ENCODE peak calls at places on chromosomes 16 and 17, in seven cellular contexts. O is MM.1S, R is endodermal cell, F is sigmoid colon, H is H1, X is AG04450, J is SK-N-SH. D is an unnamed sample.

GRCh38 chr17:80468781-80469533 is 7.5 kb downstream of the NPTX1 start:
- DNase-seq in H (no peak), R (no peak), X (no peak), F (no peak), J (peak; percentile 78), O (no peak), D (no peak)

GRCh38 chr16:69095179-69095578 is 10.3 kb upstream of the HAS3 start:
- DNase-seq in F (no peak), X (no peak), H (no peak), R (no peak), J (no peak), O (no peak), D (no peak)

GRCh38 chr17:8372422-8372821 is 4.1 kb downstream of the KRABD2 start:
- DNase-seq in H (no peak), F (no peak), X (no peak), O (peak; percentile 87), R (no peak), J (no peak), D (no peak)

GRCh38 chr17:74763565-74764387 is 12.4 kb downstream of the NAT9 start:
- DNase-seq in H (no peak), R (no peak), J (peak; percentile 40), X (no peak), O (no peak), F (no peak), D (no peak)

GRCh38 chr17:17109896-17110295 is 67.6 kb downstream of the MPRIP start:
- DNase-seq in X (no peak), F (no peak), R (no peak), H (no peak), O (no peak), J (no peak), D (peak; percentile 65)

GRCh38 chr16:30054959-30055553 is 10.5 kb upstream of the ALDOA start:
- DNase-seq in H (no peak), X (no peak), J (peak; percentile 56), O (peak; percentile 45), F (no peak), R (peak; percentile 95), D (peak; percentile 77)

GRCh38 chr16:64470916-64471315 is 650.9 kb downstream of the CDH11 start:
- DNase-seq in H (no peak), J (no peak), O (no peak), X (no peak), R (no peak), F (no peak), D (no peak)

GRCh38 chr17:57862410-57862989 is 12.7 kb upstream of the MRPS23 start:
- DNase-seq in O (no peak), X (no peak), F (no peak), J (peak; percentile 65), R (peak; percentile 67), H (no peak), D (no peak)

GRCh38 chr16:23015580-23015979 is 133.7 kb downstream of the USP31 start:
- DNase-seq in H (no peak), F (no peak), O (no peak), R (no peak), J (no peak), X (no peak), D (no peak)

GRCh38 chr17:70329751-70330150 is 160.4 kb downstream of the KCNJ2 start:
- DNase-seq in O (no peak), F (no peak), X (no peak), J (no peak), H (no peak), R (no peak), D (no peak)

GRCh38 chr16:20946015-20946629 is 45.6 kb downstream of the LYRM1 start:
- DNase-seq in R (no peak), H (no peak), F (no peak), X (no peak), O (no peak), J (no peak), D (no peak)

GRCh38 chr16:20941635-20941926 is 41.0 kb downstream of the LYRM1 start:
- DNase-seq in J (no peak), H (no peak), F (no peak), R (no peak), O (no peak), X (no peak), D (no peak)

GRCh38 chr16:20940864-20941634 is 40.5 kb downstream of the LYRM1 start:
- DNase-seq in F (no peak), H (no peak), O (no peak), R (no peak), J (no peak), X (no peak), D (no peak)

GRCh38 chr16:20942271-20942670 is 41.7 kb downstream of the LYRM1 start:
- DNase-seq in O (no peak), X (no peak), F (no peak), J (no peak), R (no peak), H (no peak), D (no peak)

GRCh38 chr16:20944861-20945390 is 44.4 kb downstream of the LYRM1 start:
- DNase-seq in J (no peak), O (peak; percentile 20), F (no peak), R (peak; percentile 50), X (no peak), H (no peak), D (no peak)
- TF ChIP-seq CTCF in J (no peak), O (no peak), F (no peak), R (no peak), X (no peak), H (no peak), D (no peak)

GRCh38 chr17:1643999-1644492 is 1.5 kb downstream of the SCARF1 start:
- DNase-seq in X (no peak), H (no peak), J (no peak), F (no peak), O (no peak), R (peak; percentile 69), D (no peak)
- H3K27ac ChIP-seq in X (peak overlapping the region; percentile 21), H (no peak overlapping the region), J (no peak overlapping the region), F (peak overlapping the region; percentile 77), O (no peak overlapping the region), R (no peak overlapping the region), D (peak overlapping the region; percentile 68)

GRCh38 chr17:47877368-47878034 is 18.5 kb upstream of the SP2 start:
- DNase-seq in O (no peak), X (no peak), R (no peak), J (no peak), H (no peak), F (no peak), D (no peak)
- H3K4me3 ChIP-seq in O (no peak overlapping the region), X (no peak overlapping the region), R (no peak overlapping the region), J (no peak overlapping the region), H (no peak overlapping the region), F (no peak overlapping the region), D (no peak overlapping the region)

DNA sequence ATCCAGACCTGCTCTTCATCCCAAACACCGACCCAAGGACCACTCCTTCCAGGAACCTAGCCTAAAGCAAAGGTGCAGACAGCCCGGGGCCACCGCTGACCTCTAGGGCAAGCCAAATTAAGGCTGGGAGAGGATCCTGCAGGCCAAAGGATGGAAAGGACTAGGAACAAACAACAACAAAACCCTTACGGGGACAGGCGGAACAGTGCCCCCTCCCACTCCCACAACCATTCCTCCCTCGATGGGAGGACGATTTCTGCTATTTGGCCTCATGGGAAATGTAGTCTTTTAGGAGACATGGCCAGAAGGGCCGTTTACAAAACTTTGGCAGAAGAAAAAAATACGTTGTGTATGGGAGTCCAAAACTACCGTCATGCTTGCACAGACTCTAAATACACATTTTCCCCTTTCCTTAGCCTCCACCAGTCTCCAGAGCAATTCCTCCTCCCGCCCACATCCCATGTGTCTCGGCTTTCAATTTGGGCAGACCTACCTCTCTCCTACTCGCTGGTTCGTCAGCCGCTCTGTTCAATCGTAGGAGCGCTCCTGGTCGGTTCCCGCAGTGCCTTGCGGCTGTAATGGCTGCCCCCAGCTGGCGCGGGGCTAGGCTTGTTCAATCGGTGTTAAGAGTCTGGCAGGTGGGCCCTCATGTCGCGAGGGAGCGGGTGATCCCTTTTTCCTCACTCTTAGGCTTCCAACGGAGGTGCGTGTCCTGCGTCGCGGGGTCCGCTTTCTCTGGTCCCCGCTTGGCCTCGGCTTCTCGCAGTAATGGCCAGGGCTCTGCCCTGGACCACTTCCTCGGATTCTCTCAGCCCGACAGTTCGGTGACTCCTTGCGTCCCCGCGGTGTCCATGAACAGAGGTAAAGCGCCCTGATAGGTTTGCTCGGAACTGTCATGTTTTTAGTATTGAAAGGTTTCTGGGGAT is at the start of gene ERAL1:
- DNase-seq in H (no peak), X (peak; percentile 75), F (peak; percentile 93), R (peak; percentile 97), O (peak; percentile 85), J (peak; percentile 88), D (peak; percentile 85)
- TF ChIP-seq CTCF in H (no peak), X (peak; percentile 18), F (no peak), R (peak; percentile 12), O (no peak), J (no peak), D (no peak)

GRCh38 chr17:77242118-77242800 is 101.5 kb downstream of the SEC14L1 start:
- DNase-seq in F (no peak), J (no peak), X (no peak), R (peak; percentile 63), H (no peak), O (no peak), D (no peak)
- H3K27ac ChIP-seq in F (no peak overlapping the region), J (no peak overlapping the region), X (no peak overlapping the region), R (no peak overlapping the region), H (no peak overlapping the region), O (no peak overlapping the region), D (no peak overlapping the region)

GRCh38 chr17:76368545-76368944 is 14.8 kb upstream of the PRPSAP1 start:
- DNase-seq in F (no peak), O (no peak), H (no peak), J (peak; percentile 85), X (no peak), R (no peak), D (no peak)
- H3K4me3 ChIP-seq in F (no peak overlapping the region), O (no peak overlapping the region), H (no peak overlapping the region), J (no peak overlapping the region), X (no peak overlapping the region), R (no peak overlapping the region), D (no peak overlapping the region)

DNA sequence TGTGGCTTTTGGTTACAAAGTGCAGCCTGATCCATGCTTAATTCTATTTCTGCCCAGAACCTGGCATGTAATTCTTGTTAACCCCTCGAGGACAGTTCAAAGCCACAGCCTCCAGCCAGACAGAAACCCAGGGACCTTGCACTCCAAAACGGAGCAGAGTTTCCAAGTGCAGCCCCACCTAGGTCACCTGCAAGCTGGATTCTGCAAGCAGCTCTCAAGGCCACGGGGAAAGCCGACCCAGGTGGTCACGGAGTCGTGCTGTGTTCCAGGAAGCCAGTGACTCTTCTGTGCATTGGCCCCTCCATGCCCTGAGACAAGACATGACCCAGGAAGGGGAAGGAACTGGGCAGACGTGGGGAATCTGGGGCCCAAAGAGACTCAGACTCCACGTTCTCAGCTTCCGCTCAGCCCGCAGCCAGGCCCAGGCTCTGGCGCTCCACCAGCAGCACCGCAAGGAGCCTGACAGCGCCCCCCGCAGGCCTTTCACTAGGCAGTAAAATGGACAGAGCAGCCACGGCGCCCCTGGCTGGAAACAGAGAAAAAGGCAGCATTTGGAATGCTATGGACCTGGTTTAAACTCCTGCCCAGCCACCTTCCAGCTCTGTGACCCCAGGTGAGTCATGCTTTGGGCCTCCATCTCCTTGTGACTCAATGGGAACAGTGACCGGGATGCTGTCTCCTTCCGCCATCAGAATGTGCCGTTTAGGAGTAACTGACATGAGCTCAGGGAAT is 27.3 kb upstream of the GSG1L start:
- DNase-seq in H (peak; percentile 66), F (no peak), O (no peak), J (peak; percentile 48), R (peak; percentile 93), X (no peak), D (no peak)
- TF ChIP-seq CTCF in H (peak; percentile 99), F (no peak), O (peak; percentile 10), J (peak; percentile 56), R (peak; percentile 81), X (peak; percentile 21), D (no peak)

D was measured in stomach.